ENCODE peak calls at places on chromosomes 12 and 14, in ten cellular contexts. V is Peyer's patch, Z is heart left ventricle, R is HCT116, L is uterus, S is IMR-90, A is breast epithelium, C is testis, X is suprapubic skin, J is spleen. U is an unnamed sample.
A peak's percentile ranks its signal among the peaks of the same experiment; 100 is the strongest.

GRCh38 chr12:100573499-100574261 is at the start of gene GAS2L3:
- DNase-seq in Z (peak; percentile 94), X (peak; percentile 90), L (peak; percentile 82), V (peak; percentile 94), A (peak; percentile 82), S (peak; percentile 79), J (peak; percentile 92), R (peak; percentile 65), C (peak; percentile 95), U (peak; percentile 83)

GRCh38 chr12:99619389-99620158 is 28.0 kb upstream of the GARIN6 start:
- DNase-seq in V (no peak), C (peak; percentile 60), Z (no peak), X (no peak), J (no peak), L (no peak), A (no peak), R (peak; percentile 23), S (peak; percentile 4), U (no peak)

GRCh38 chr12:34286934-34287333 is 264.6 kb downstream of the ALG10 start:
- DNase-seq in C (no peak), Z (no peak), S (no peak), A (no peak), V (no peak), R (no peak), L (peak; percentile 5), J (no peak), X (peak; percentile 41), U (no peak)

GRCh38 chr14:102096569-102097188 is 9.8 kb upstream of the HSP90AA1 start:
- DNase-seq in V (peak; percentile 86), L (peak; percentile 88), C (peak; percentile 92), S (peak; percentile 74), A (peak; percentile 83), R (peak; percentile 50), Z (peak; percentile 91), J (peak; percentile 90), X (peak; percentile 93), U (peak; percentile 85)

GRCh38 chr14:63308723-63309317 is 9.9 kb downstream of the GPHB5 start:
- DNase-seq in C (no peak), X (no peak), R (peak; percentile 40), A (no peak), S (peak; percentile 29), Z (no peak), J (no peak), L (no peak), V (no peak), U (no peak)

GRCh38 chr12:105451798-105452197 is 121.3 kb downstream of the C12orf75 start:
- DNase-seq in V (no peak), R (no peak), X (no peak), Z (no peak), C (no peak), S (no peak), A (no peak), J (no peak), L (peak; percentile 16), U (peak; percentile 54)

GRCh38 chr12:79155703-79156102 is 291.1 kb downstream of the SYT1 start:
- DNase-seq in Z (no peak), V (no peak), S (peak; percentile 63), X (no peak), L (no peak), J (no peak), R (no peak), C (no peak), A (no peak), U (no peak)

GRCh38 chr14:61511558-61511924 is 183.8 kb upstream of the HIF1A start:
- DNase-seq in X (no peak), R (no peak), A (peak; percentile 67), S (no peak), V (no peak), C (peak; percentile 68), Z (no peak), J (no peak), L (no peak), U (no peak)

GRCh38 chr14:73381379-73382013 is 76.8 kb downstream of the NUMB start:
- DNase-seq in R (no peak), Z (no peak), L (no peak), S (no peak), J (no peak), C (no peak), V (no peak), A (no peak), X (no peak), U (no peak)

GRCh38 chr12:30417697-30418231 is 277.9 kb downstream of the IPO8 start:
- DNase-seq in A (no peak), S (peak; percentile 74), J (no peak), C (no peak), R (peak; percentile 44), L (no peak), X (no peak), Z (peak; percentile 21), V (no peak), U (peak; percentile 19)

GRCh38 chr12:111322336-111323250 is 46.3 kb downstream of the PHETA1 start:
- DNase-seq in J (no peak), Z (peak; percentile 60), V (no peak), X (no peak), C (peak; percentile 32), L (no peak), A (no peak), S (no peak), R (no peak), U (no peak)

GRCh38 chr14:46401066-46401465 is 250.5 kb downstream of the RPL10L start:
- DNase-seq in Z (no peak), V (no peak), R (no peak), S (no peak), C (no peak), X (no peak), L (no peak), A (no peak), J (no peak), U (no peak)
- H3K4me3 ChIP-seq in Z (no peak overlapping the region), V (no peak overlapping the region), R (no peak overlapping the region), S (no peak overlapping the region), C (no peak overlapping the region), X (no peak overlapping the region), L (no peak overlapping the region), A (no peak overlapping the region), J (no peak overlapping the region), U (no peak overlapping the region)

GRCh38 chr12:40227447-40227846 is 2.6 kb downstream of the LRRK2 start:
- DNase-seq in V (no peak), A (no peak), R (no peak), J (no peak), L (no peak), X (no peak), C (no peak), S (no peak), Z (no peak), U (no peak)
- TF ChIP-seq POLR2A in V (no peak), A (no peak), R (no peak), J (no peak), L (no peak), X (no peak), C (no peak), S (no peak), Z (no peak), U (no peak)

GRCh38 chr14:34361504-34362011 is 100.5 kb downstream of the SPTSSA start:
- DNase-seq in X (no peak), A (peak; percentile 32), Z (peak; percentile 32), L (peak; percentile 43), R (no peak), S (peak; percentile 11), C (no peak), V (no peak), J (no peak), U (no peak)

GRCh38 chr14:34365309-34365915 is 96.6 kb downstream of the SPTSSA start:
- DNase-seq in J (no peak), V (no peak), X (no peak), S (peak; percentile 13), C (no peak), A (no peak), L (no peak), R (no peak), Z (no peak), U (no peak)

GRCh38 chr14:34363733-34364134 is 98.3 kb downstream of the SPTSSA start:
- DNase-seq in J (no peak), R (no peak), L (no peak), X (no peak), A (no peak), C (no peak), V (no peak), S (no peak), Z (peak; percentile 59), U (no peak)

GRCh38 chr14:34364201-34364600 is 97.8 kb downstream of the SPTSSA start:
- DNase-seq in V (no peak), A (no peak), C (no peak), Z (no peak), S (no peak), R (no peak), X (no peak), J (no peak), L (no peak), U (no peak)

DNA sequence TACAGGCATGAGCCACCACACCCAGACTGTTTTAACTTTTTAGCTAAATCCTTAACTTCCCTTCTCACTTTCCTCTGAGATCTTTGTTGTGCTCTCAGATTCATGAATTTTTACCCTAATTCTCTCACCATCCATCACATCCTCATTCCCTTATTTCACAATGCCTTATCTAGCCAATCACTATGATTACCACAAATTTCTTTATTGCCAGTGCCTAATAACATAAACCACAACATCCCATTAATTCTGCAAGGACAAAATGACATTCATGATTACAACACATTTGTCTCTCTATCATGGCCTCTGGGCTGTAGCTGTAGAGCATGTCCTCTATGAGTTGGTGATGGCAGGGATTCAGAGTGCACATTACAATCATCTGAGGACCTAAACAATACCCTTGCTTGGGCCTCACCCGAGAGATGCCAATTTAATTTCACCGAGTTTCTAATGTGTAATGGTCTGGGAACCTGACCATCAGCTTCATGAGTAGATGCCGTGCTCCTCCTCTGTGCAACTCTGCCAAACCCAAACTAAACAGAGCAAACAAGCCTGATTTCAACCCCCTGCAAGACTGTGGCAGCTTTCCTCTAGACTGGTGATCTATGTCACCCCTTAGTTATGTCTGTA is 99.3 kb downstream of the SPTSSA start:
- DNase-seq in Z (no peak), L (no peak), C (no peak), J (no peak), S (no peak), A (no peak), X (no peak), R (no peak), V (no peak), U (no peak)
- H3K4me1 ChIP-seq in Z (no peaks in the 10 kb centered on the region), L (no peaks in the 10 kb centered on the region), C (no peaks in the 10 kb centered on the region), J (no peaks in the 10 kb centered on the region), S (peaks cover 2% of the 10 kb centered on the region), A (peaks cover 12% of the 10 kb centered on the region), X (peaks cover 57% of the 10 kb centered on the region), R (no peaks in the 10 kb centered on the region), V (no peaks in the 10 kb centered on the region), U (no peaks in the 10 kb centered on the region)

GRCh38 chr14:95667251-95667693 is 19.0 kb upstream of the TCL1B start:
- DNase-seq in A (no peak), Z (no peak), C (no peak), L (no peak), J (peak; percentile 84), X (no peak), R (no peak), S (no peak), V (no peak), U (no peak)
- H3K4me3 ChIP-seq in A (no peak overlapping the region), Z (no peak overlapping the region), C (no peak overlapping the region), L (no peak overlapping the region), J (peak overlapping the region; percentile 48), X (no peak overlapping the region), R (no peak overlapping the region), S (no peak overlapping the region), V (no peak overlapping the region), U (no peak overlapping the region)

GRCh38 chr14:24195186-24196070 is at the start of gene TM9SF1:
- DNase-seq in C (peak; percentile 91), X (peak; percentile 94), J (peak; percentile 99), R (peak; percentile 57), L (peak; percentile 89), V (peak; percentile 91), A (peak; percentile 72), Z (peak; percentile 94), S (peak; percentile 87), U (peak; percentile 77)
- TF ChIP-seq POLR2A in C (no peak), X (peak; percentile 48), J (peak; percentile 29), R (no peak), L (peak; percentile 65), V (peak; percentile 91), A (peak; percentile 15), Z (no peak), S (peak; percentile 72), U (no peak)

GRCh38 chr14:25698111-25698510 is 648.2 kb upstream of the STXBP6 start:
- DNase-seq in L (no peak), C (no peak), X (no peak), Z (no peak), R (no peak), A (no peak), V (no peak), J (no peak), S (no peak), U (no peak)
- H3K4me1 ChIP-seq in L (no peaks in the 10 kb centered on the region), C (no peaks in the 10 kb centered on the region), X (no peaks in the 10 kb centered on the region), Z (no peaks in the 10 kb centered on the region), R (no peaks in the 10 kb centered on the region), A (no peaks in the 10 kb centered on the region), V (no peaks in the 10 kb centered on the region), J (no peaks in the 10 kb centered on the region), S (no peaks in the 10 kb centered on the region), U (no peaks in the 10 kb centered on the region)

U was measured in tibial nerve.